ENCODE peak calls at places on chromosomes 11 and 22, in four cellular contexts. C is H1, R is K562, Y is GM12878. G is an unnamed sample.

GRCh38 chr22:24592846-24593809 is at the start of gene LRRC75B:
- DNase-seq in Y (no peak), C (peak; percentile 46), R (peak; percentile 82), G (peak; percentile 85)

GRCh38 chr22:35712672-35713071 is 5.0 kb upstream of the APOL5 start:
- DNase-seq in R (no peak), C (no peak), Y (no peak), G (no peak)

GRCh38 chr11:125168875-125169537 is 4.5 kb downstream of the PKNOX2 start:
- DNase-seq in Y (no peak), R (no peak), C (no peak), G (no peak)

GRCh38 chr11:35174666-35175065 is 35.7 kb downstream of the CD44 start:
- DNase-seq in Y (no peak), C (no peak), R (no peak), G (no peak)

GRCh38 chr11:69014084-69014935 is 1.3 kb upstream of the MRGPRF start:
- DNase-seq in R (no peak), C (no peak), Y (no peak), G (peak; percentile 13)

GRCh38 chr22:49853981-49854791 is 542 bp downstream of the ZBED4 start:
- DNase-seq in C (no peak), R (peak; percentile 78), Y (no peak), G (no peak)

GRCh38 chr11:45305874-45306623 is 19.9 kb upstream of the SYT13 start:
- DNase-seq in C (no peak), R (no peak), Y (no peak), G (no peak)

GRCh38 chr11:1060885-1061616 is 13.6 kb upstream of the MUC2 start:
- DNase-seq in Y (no peak), C (no peak), R (no peak), G (no peak)

GRCh38 chr22:20186871-20187546 is 36.2 kb upstream of the CCDC188 start:
- DNase-seq in C (no peak), R (no peak), Y (no peak), G (no peak)

GRCh38 chr11:44532809-44533208 is 32.7 kb upstream of the CD82 start:
- DNase-seq in Y (no peak), C (no peak), R (no peak), G (no peak)

GRCh38 chr22:23113067-23113846 is 28.5 kb downstream of the RSPH14 start:
- DNase-seq in Y (no peak), C (no peak), R (peak; percentile 63), G (no peak)

GRCh38 chr11:80104196-80104595 is 663.4 kb upstream of the TENM4 start:
- DNase-seq in C (no peak), Y (no peak), R (no peak), G (no peak)

GRCh38 chr22:36322602-36322915 is 65.2 kb downstream of the MYH9 start:
- DNase-seq in R (no peak), Y (no peak), C (no peak), G (no peak)

GRCh38 chr22:47231759-47232158 is 469.3 kb downstream of the TBC1D22A start:
- DNase-seq in R (no peak), Y (no peak), C (no peak), G (no peak)

GRCh38 chr11:92852203-92852602 is 117.2 kb upstream of the MTNR1B start:
- DNase-seq in R (no peak), C (no peak), Y (no peak), G (no peak)

GRCh38 chr22:47192651-47193437 is 430.4 kb downstream of the TBC1D22A start:
- DNase-seq in Y (no peak), R (peak; percentile 77), C (no peak), G (no peak)

GRCh38 chr11:88284306-88285057 is 53.1 kb downstream of the CTSC start:
- DNase-seq in R (no peak), C (no peak), Y (no peak), G (no peak)

GRCh38 chr11:35298369-35298768 is 121.0 kb downstream of the SLC1A2 start:
- DNase-seq in Y (no peak), R (no peak), C (no peak), G (no peak)

GRCh38 chr22:36156515-36157419 is 3.8 kb downstream of the APOL3 start:
- DNase-seq in Y (no peak), C (no peak), R (peak; percentile 55), G (peak; percentile 41)

GRCh38 chr22:45007247-45007945 is 2.4 kb downstream of the PHF21B start:
- DNase-seq in Y (no peak), R (peak; percentile 67), C (no peak), G (no peak)

GRCh38 chr22:23065495-23066122 is 4.7 kb upstream of the GNAZ start:
- DNase-seq in R (no peak), Y (no peak), C (no peak), G (no peak)

GRCh38 chr11:11786771-11787170 is 55.0 kb upstream of the USP47 start:
- DNase-seq in Y (no peak), C (no peak), R (peak; percentile 27), G (no peak)

GRCh38 chr11:279966-280761 is 2.0 kb downstream of the NLRP6 start:
- DNase-seq in R (no peak), Y (no peak), C (no peak), G (no peak)

GRCh38 chr11:45078236-45079074 is 68.0 kb upstream of the PRDM11 start:
- DNase-seq in Y (no peak), R (no peak), C (no peak), G (no peak)

GRCh38 chr11:75554258-75555022 is 7.6 kb upstream of the SERPINH1 start:
- DNase-seq in Y (no peak), R (peak; percentile 75), C (no peak), G (peak; percentile 73)

GRCh38 chr22:46148885-46149492 is 1.3 kb upstream of the PPARA start:
- DNase-seq in C (no peak), R (no peak), Y (no peak), G (no peak)

GRCh38 chr11:35178067-35178805 is 39.3 kb downstream of the CD44 start:
- DNase-seq in Y (no peak), C (no peak), R (no peak), G (no peak)

GRCh38 chr22:30868663-30869385 is 99.8 kb downstream of the MORC2 start:
- DNase-seq in Y (no peak), C (no peak), R (no peak), G (no peak)

GRCh38 chr11:61969838-61970452 is 2.5 kb upstream of the FTH1 start:
- DNase-seq in C (no peak), R (no peak), Y (no peak), G (no peak)

GRCh38 chr11:61969391-61969758 is 1.9 kb upstream of the FTH1 start:
- DNase-seq in R (no peak), C (no peak), Y (no peak), G (no peak)

GRCh38 chr11:61972796-61973602 is 5.6 kb upstream of the FTH1 start:
- DNase-seq in C (no peak), R (no peak), Y (no peak), G (peak; percentile 95)

GRCh38 chr11:61972112-61972795 is 4.8 kb upstream of the FTH1 start:
- DNase-seq in Y (no peak), C (no peak), R (no peak), G (no peak)

DNA sequence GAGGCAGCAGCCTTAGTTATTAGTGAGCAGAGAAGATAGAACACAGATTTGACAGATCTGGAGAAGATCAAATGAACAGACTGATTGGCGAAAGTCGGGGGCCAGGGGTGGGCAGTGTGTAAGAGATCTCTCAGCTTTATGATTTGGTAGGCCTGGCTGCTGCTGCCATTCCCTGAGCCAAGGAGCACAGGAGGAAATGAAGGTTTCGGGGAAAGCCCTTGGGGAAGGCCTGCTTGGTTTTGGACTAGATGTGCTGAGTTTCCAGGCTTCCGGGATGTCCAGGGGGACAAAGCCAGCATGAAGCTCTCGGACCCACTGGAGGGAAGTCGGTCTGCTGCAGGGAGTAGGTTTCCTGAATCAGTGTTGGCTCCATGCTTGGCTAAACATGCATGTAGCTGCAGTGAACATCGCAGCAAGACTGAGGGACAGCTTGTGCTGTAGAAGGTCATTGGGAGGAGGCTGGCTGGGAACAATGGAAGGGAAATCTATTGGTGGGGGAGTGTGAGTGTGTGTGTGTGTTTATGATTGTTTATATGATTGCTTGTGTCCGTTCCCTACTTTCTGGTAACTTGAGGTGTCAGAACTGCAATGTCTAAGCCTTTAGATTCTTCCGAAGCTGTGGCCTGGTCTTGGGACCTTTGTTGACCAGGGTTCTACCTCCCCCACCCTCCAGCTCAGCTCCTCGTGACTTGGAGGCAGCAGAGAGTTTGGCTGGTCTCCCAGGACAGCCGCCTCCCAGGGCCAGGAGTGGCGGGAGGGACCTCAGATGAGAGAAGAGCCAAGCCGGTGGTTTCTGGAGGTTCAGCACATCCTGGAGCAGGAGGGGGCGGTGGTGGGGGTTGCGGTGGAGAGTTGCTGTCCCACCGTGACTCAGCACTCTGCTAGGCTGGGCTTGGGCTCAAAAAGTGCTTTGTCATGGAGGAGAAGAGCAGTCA is 4.0 kb upstream of the FTH1 start:
- DNase-seq in Y (peak; percentile 66), C (peak; percentile 86), R (peak; percentile 93), G (peak; percentile 99)
- TF ChIP-seq BRCA1 in Y (no peak), C (no peak), R (no peak), G (no peak)

GRCh38 chr11:38680746-38681145 is 2082.7 kb upstream of the RAG2 start:
- DNase-seq in R (no peak), C (no peak), Y (no peak), G (no peak)

GRCh38 chr11:38683484-38683883 is 2085.4 kb upstream of the RAG2 start:
- DNase-seq in Y (no peak), C (no peak), R (no peak), G (no peak)

GRCh38 chr11:38680166-38680565 is 2082.1 kb upstream of the RAG2 start:
- DNase-seq in C (no peak), Y (no peak), R (no peak), G (no peak)
- TF ChIP-seq BRCA1 in C (no peak), Y (no peak), R (no peak), G (no peak)

DNA sequence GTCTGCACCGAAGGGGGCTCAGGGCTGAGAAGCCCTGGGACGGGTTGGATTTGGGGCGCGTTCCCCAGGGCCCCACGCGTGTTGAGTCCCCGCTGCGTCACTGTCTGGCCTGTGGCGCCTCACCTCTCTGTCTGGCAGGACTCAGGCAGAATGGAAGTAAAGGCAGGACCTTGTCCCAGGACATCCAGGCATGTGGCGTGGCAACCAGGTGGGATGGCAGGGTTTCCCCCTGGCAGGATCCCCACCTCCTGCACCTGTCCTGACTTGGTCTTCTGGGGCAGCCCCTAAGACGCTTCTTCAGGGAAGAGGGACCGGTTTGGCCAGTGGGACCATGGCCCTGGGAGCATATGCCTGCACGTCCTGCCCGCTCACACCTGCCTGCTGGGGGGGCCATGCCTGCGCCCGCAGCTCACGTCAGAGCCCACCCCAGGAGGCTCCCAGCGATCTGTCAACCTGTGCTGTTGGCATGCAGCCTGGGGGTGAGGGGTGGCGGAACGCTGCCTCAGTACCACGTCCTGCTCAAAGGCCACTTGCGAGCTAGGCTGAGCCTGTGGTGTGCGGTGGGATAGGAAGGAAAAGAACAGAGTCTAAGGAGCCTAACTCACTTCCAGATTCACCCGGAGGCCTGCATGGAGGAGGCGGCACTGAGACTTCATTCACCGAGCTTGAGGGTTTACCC is 72.7 kb downstream of the KCNQ1 start:
- DNase-seq in R (no peak), Y (no peak), C (no peak), G (no peak)
- TF ChIP-seq BRCA1 in R (no peak), Y (no peak), C (no peak), G (no peak)

DNA sequence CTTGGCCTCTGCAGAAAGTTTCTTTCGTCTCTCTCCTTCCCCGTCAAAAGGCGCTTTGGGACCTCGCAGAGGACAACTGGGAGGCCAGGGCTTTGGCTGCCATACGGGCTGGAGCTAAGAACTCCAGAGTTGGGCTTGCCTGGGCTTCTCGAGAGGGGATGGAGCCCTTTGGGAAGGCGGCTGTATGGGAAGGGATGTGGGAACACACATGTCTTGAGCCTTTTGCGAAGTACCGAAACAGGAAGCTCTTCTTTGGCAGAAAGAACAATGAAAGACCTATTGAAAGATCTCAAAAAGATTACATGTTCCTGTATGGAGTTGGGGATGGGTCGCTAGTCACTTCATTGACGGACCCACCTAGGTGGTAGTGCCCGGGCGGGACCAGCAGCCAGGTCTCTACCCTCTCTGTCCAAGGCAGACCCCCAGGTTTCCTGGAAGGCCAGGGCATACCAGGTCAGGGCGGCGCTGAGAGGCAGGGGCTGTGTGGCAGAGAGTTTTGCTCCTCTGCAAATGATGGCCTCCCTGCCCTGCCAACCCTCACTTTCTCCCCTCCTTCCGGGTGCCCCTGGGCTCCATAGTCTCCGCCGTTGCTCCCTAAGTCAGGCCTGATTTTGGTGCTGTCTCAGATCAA is 993 bp downstream of the ST14 start:
- DNase-seq in R (no peak), C (no peak), Y (no peak), G (no peak)
- TF ChIP-seq BRCA1 in R (no peak), C (no peak), Y (no peak), G (no peak)

G was measured in HepG2.